ENCODE peak calls at places on chromosomes 5 and 9, in nine cellular contexts. One of them, this sample, is unnamed.
A peak's percentile ranks its signal among the peaks of the same experiment; 100 is the strongest.

GRCh38 chr9:131394464-131395026 is 659 bp downstream of the PRRC2B start:
- DNase-seq in foreskin fibroblast: peak; percentile 65
- DNase-seq in H54: no peak
- DNase-seq in hypothalamus: no peak
- DNase-seq in Peyer's patch: peak; percentile 52
- DNase-seq in Right ventricle myocardium superior: peak; percentile 72
- DNase-seq in sciatic nerve: peak; percentile 74
- DNase-seq in activated T-helper 1 cell treated with anti-CD3 and anti-CD28 coated beads, Interleukin-12 subunit alpha, Interleukin-12 subunit beta, Interleukin-2, Interleukin-4 antibody, amounts not matched to agents 30 ng/mL and 10 ng/mL and 1 ng/mL, durations not matched to agents 14 hours and 24 hours and 36 hours: peak; percentile 44
- DNase-seq in GM04504: no peak
- DNase-seq in this sample: no peak

GRCh38 chr5:146520731-146521130 is 4.7 kb upstream of the GPR151 start:
- DNase-seq in foreskin fibroblast: no peak
- DNase-seq in H54: no peak
- DNase-seq in hypothalamus: no peak
- DNase-seq in Peyer's patch: no peak
- DNase-seq in Right ventricle myocardium superior: no peak
- DNase-seq in sciatic nerve: no peak
- DNase-seq in activated T-helper 1 cell treated with anti-CD3 and anti-CD28 coated beads, Interleukin-12 subunit alpha, Interleukin-12 subunit beta, Interleukin-2, Interleukin-4 antibody, amounts not matched to agents 30 ng/mL and 10 ng/mL and 1 ng/mL, durations not matched to agents 14 hours and 24 hours and 36 hours: no peak
- DNase-seq in GM04504: no peak
- DNase-seq in this sample: no peak

GRCh38 chr5:56900395-56900794 is 9.0 kb upstream of the SETD9 start:
- DNase-seq in foreskin fibroblast: peak; percentile 52
- DNase-seq in H54: no peak
- DNase-seq in hypothalamus: no peak
- DNase-seq in Peyer's patch: no peak
- DNase-seq in Right ventricle myocardium superior: no peak
- DNase-seq in sciatic nerve: no peak
- DNase-seq in activated T-helper 1 cell treated with anti-CD3 and anti-CD28 coated beads, Interleukin-12 subunit alpha, Interleukin-12 subunit beta, Interleukin-2, Interleukin-4 antibody, amounts not matched to agents 30 ng/mL and 10 ng/mL and 1 ng/mL, durations not matched to agents 14 hours and 24 hours and 36 hours: no peak
- DNase-seq in GM04504: no peak
- DNase-seq in this sample: no peak

GRCh38 chr5:658103-658502 is 35.0 kb downstream of the TPPP start:
- DNase-seq in foreskin fibroblast: no peak
- DNase-seq in H54: no peak
- DNase-seq in hypothalamus: no peak
- DNase-seq in Peyer's patch: no peak
- DNase-seq in Right ventricle myocardium superior: peak; percentile 30
- DNase-seq in sciatic nerve: no peak
- DNase-seq in activated T-helper 1 cell treated with anti-CD3 and anti-CD28 coated beads, Interleukin-12 subunit alpha, Interleukin-12 subunit beta, Interleukin-2, Interleukin-4 antibody, amounts not matched to agents 30 ng/mL and 10 ng/mL and 1 ng/mL, durations not matched to agents 14 hours and 24 hours and 36 hours: no peak
- DNase-seq in GM04504: no peak
- DNase-seq in this sample: no peak

GRCh38 chr5:109645591-109646236 is 44.0 kb upstream of the MAN2A1 start:
- DNase-seq in foreskin fibroblast: no peak
- DNase-seq in H54: no peak
- DNase-seq in hypothalamus: no peak
- DNase-seq in Peyer's patch: no peak
- DNase-seq in Right ventricle myocardium superior: no peak
- DNase-seq in sciatic nerve: no peak
- DNase-seq in activated T-helper 1 cell treated with anti-CD3 and anti-CD28 coated beads, Interleukin-12 subunit alpha, Interleukin-12 subunit beta, Interleukin-2, Interleukin-4 antibody, amounts not matched to agents 30 ng/mL and 10 ng/mL and 1 ng/mL, durations not matched to agents 14 hours and 24 hours and 36 hours: no peak
- DNase-seq in GM04504: no peak
- DNase-seq in this sample: peak; percentile 51

GRCh38 chr9:138024131-138024530 is 146.5 kb downstream of the CACNA1B start:
- DNase-seq in foreskin fibroblast: no peak
- DNase-seq in H54: no peak
- DNase-seq in hypothalamus: no peak
- DNase-seq in Peyer's patch: peak; percentile 7
- DNase-seq in Right ventricle myocardium superior: peak; percentile 18
- DNase-seq in sciatic nerve: peak; percentile 43
- DNase-seq in activated T-helper 1 cell treated with anti-CD3 and anti-CD28 coated beads, Interleukin-12 subunit alpha, Interleukin-12 subunit beta, Interleukin-2, Interleukin-4 antibody, amounts not matched to agents 30 ng/mL and 10 ng/mL and 1 ng/mL, durations not matched to agents 14 hours and 24 hours and 36 hours: no peak
- DNase-seq in GM04504: no peak
- DNase-seq in this sample: no peak

GRCh38 chr9:93684806-93685553 is 108.6 kb downstream of the PHF2 start:
- DNase-seq in foreskin fibroblast: no peak
- DNase-seq in H54: no peak
- DNase-seq in hypothalamus: no peak
- DNase-seq in Peyer's patch: no peak
- DNase-seq in Right ventricle myocardium superior: no peak
- DNase-seq in sciatic nerve: peak; percentile 14
- DNase-seq in activated T-helper 1 cell treated with anti-CD3 and anti-CD28 coated beads, Interleukin-12 subunit alpha, Interleukin-12 subunit beta, Interleukin-2, Interleukin-4 antibody, amounts not matched to agents 30 ng/mL and 10 ng/mL and 1 ng/mL, durations not matched to agents 14 hours and 24 hours and 36 hours: no peak
- DNase-seq in GM04504: no peak
- DNase-seq in this sample: no peak

GRCh38 chr5:54719384-54720306 is 202.1 kb downstream of the SNX18 start:
- DNase-seq in foreskin fibroblast: peak; percentile 86
- DNase-seq in H54: peak; percentile 70
- DNase-seq in hypothalamus: no peak
- DNase-seq in Peyer's patch: no peak
- DNase-seq in Right ventricle myocardium superior: peak; percentile 65
- DNase-seq in sciatic nerve: no peak
- DNase-seq in activated T-helper 1 cell treated with anti-CD3 and anti-CD28 coated beads, Interleukin-12 subunit alpha, Interleukin-12 subunit beta, Interleukin-2, Interleukin-4 antibody, amounts not matched to agents 30 ng/mL and 10 ng/mL and 1 ng/mL, durations not matched to agents 14 hours and 24 hours and 36 hours: no peak
- DNase-seq in GM04504: peak; percentile 70
- DNase-seq in this sample: peak; percentile 61

GRCh38 chr5:145854651-145855258 is 18.1 kb downstream of the GRXCR2 start:
- DNase-seq in foreskin fibroblast: peak; percentile 79
- DNase-seq in H54: peak; percentile 30
- DNase-seq in hypothalamus: no peak
- DNase-seq in Peyer's patch: no peak
- DNase-seq in Right ventricle myocardium superior: no peak
- DNase-seq in sciatic nerve: no peak
- DNase-seq in activated T-helper 1 cell treated with anti-CD3 and anti-CD28 coated beads, Interleukin-12 subunit alpha, Interleukin-12 subunit beta, Interleukin-2, Interleukin-4 antibody, amounts not matched to agents 30 ng/mL and 10 ng/mL and 1 ng/mL, durations not matched to agents 14 hours and 24 hours and 36 hours: no peak
- DNase-seq in GM04504: peak; percentile 41
- DNase-seq in this sample: no peak

GRCh38 chr5:51889703-51890102 is 506.5 kb downstream of the ISL1 start:
- DNase-seq in foreskin fibroblast: no peak
- DNase-seq in H54: no peak
- DNase-seq in hypothalamus: no peak
- DNase-seq in Peyer's patch: no peak
- DNase-seq in Right ventricle myocardium superior: no peak
- DNase-seq in sciatic nerve: no peak
- DNase-seq in activated T-helper 1 cell treated with anti-CD3 and anti-CD28 coated beads, Interleukin-12 subunit alpha, Interleukin-12 subunit beta, Interleukin-2, Interleukin-4 antibody, amounts not matched to agents 30 ng/mL and 10 ng/mL and 1 ng/mL, durations not matched to agents 14 hours and 24 hours and 36 hours: no peak
- DNase-seq in GM04504: no peak
- DNase-seq in this sample: no peak

GRCh38 chr9:17081814-17082213 is 53.0 kb upstream of the CNTLN start:
- DNase-seq in foreskin fibroblast: peak; percentile 6
- DNase-seq in H54: no peak
- DNase-seq in hypothalamus: no peak
- DNase-seq in Peyer's patch: no peak
- DNase-seq in Right ventricle myocardium superior: no peak
- DNase-seq in sciatic nerve: no peak
- DNase-seq in activated T-helper 1 cell treated with anti-CD3 and anti-CD28 coated beads, Interleukin-12 subunit alpha, Interleukin-12 subunit beta, Interleukin-2, Interleukin-4 antibody, amounts not matched to agents 30 ng/mL and 10 ng/mL and 1 ng/mL, durations not matched to agents 14 hours and 24 hours and 36 hours: no peak
- DNase-seq in GM04504: no peak
- DNase-seq in this sample: no peak